ENCODE peak calls at places on chromosome 1, in six cellular contexts. A is tibial artery, S is aorta, W is left cardiac atrium, Z is fibroblast of the conjunctiva, J is fibroblast of pulmonary artery. U is an unnamed sample.

GRCh38 chr1:37946703-37947360 is at the start of gene INPP5B:
- DNase-seq in A (peak), W (peak), J (peak), S (peak), Z (peak), U (peak)

GRCh38 chr1:200367841-200368534 is 41.8 kb downstream of the ZNF281 start:
- DNase-seq in J (peak), W (no peak), A (no peak), Z (no peak), S (no peak), U (no peak)

GRCh38 chr1:22658385-22659163 is 5.5 kb downstream of the C1QB start:
- DNase-seq in W (no peak), J (no peak), Z (no peak), A (no peak), S (no peak), U (no peak)

GRCh38 chr1:6867688-6868370 is 82.6 kb downstream of the CAMTA1 start:
- DNase-seq in W (no peak), J (no peak), A (no peak), S (no peak), Z (no peak), U (no peak)

GRCh38 chr1:33143698-33144097 is 38.1 kb downstream of the TRIM62 start:
- DNase-seq in S (no peak), A (no peak), J (peak), Z (no peak), W (no peak), U (no peak)

GRCh38 chr1:208243851-208244583 is at the start of gene PLXNA2:
- DNase-seq in J (peak), S (peak), A (peak), Z (peak), W (peak), U (peak)

GRCh38 chr1:54471588-54471987 is 65.4 kb upstream of the SSBP3 start:
- DNase-seq in A (no peak), Z (no peak), J (no peak), S (no peak), W (no peak), U (no peak)

GRCh38 chr1:212557739-212558664 is 50.6 kb upstream of the ATF3 start:
- DNase-seq in W (peak), Z (no peak), S (peak), A (peak), J (peak), U (no peak)

GRCh38 chr1:2383576-2383975 is 7.8 kb downstream of the MORN1 start:
- DNase-seq in S (peak), A (no peak), J (no peak), Z (no peak), W (peak), U (peak)

GRCh38 chr1:58763214-58763613 is 20.6 kb downstream of the JUN start:
- DNase-seq in Z (no peak), W (no peak), S (no peak), A (no peak), J (peak), U (no peak)

GRCh38 chr1:20500716-20501115 is 7.2 kb downstream of the MUL1 start:
- DNase-seq in Z (no peak), A (peak), W (no peak), J (no peak), S (no peak), U (no peak)

GRCh38 chr1:97920832-97921571 is at the start of gene DPYD:
- DNase-seq in J (peak), S (peak), Z (peak), A (peak), W (peak), U (peak)

GRCh38 chr1:21244986-21245687 is 45.1 kb downstream of the ECE1 start:
- DNase-seq in J (no peak), S (no peak), W (no peak), A (no peak), Z (no peak), U (no peak)

GRCh38 chr1:216903389-216903754 is 180.1 kb upstream of the ESRRG start:
- DNase-seq in W (no peak), Z (no peak), J (peak), S (no peak), A (no peak), U (no peak)

GRCh38 chr1:84936116-84936810 is 43.3 kb upstream of the LPAR3 start:
- DNase-seq in W (no peak), A (no peak), J (peak), Z (peak), S (no peak), U (no peak)

GRCh38 chr1:5580926-5581325 is 411.3 kb downstream of the NPHP4 start:
- DNase-seq in Z (no peak), W (no peak), S (no peak), A (no peak), J (no peak), U (no peak)

GRCh38 chr1:154837679-154838171 is 32.4 kb downstream of the KCNN3 start:
- DNase-seq in A (no peak), J (peak), Z (no peak), S (no peak), W (peak), U (peak)

GRCh38 chr1:32801096-32801713 is 16.0 kb downstream of the YARS1 start:
- DNase-seq in J (no peak), A (no peak), W (no peak), S (no peak), Z (no peak), U (no peak)

GRCh38 chr1:246459213-246459612 is 47.9 kb downstream of the SMYD3 start:
- DNase-seq in J (no peak), W (no peak), S (no peak), A (no peak), Z (no peak), U (no peak)

GRCh38 chr1:9717193-9718005 is 65.9 kb downstream of the PIK3CD start:
- DNase-seq in J (no peak), Z (no peak), S (no peak), W (peak), A (no peak), U (no peak)

GRCh38 chr1:28592314-28593071 is 428 bp downstream of the RAB42 start:
- DNase-seq in J (no peak), A (no peak), W (no peak), Z (no peak), S (peak), U (peak)

GRCh38 chr1:181101581-181102226 is 13.2 kb downstream of the IER5 start:
- DNase-seq in A (peak), S (no peak), Z (no peak), J (peak), W (no peak), U (no peak)

GRCh38 chr1:62625415-62625814 is 28.1 kb downstream of the ANGPTL3 start:
- DNase-seq in A (no peak), Z (no peak), S (no peak), J (no peak), W (no peak), U (no peak)

GRCh38 chr1:218803351-218803997 is 370.2 kb upstream of the LYPLAL1 start:
- DNase-seq in S (no peak), Z (no peak), W (no peak), A (no peak), J (no peak), U (no peak)

GRCh38 chr1:17438176-17438976 is 1.1 kb downstream of the RCC2 start:
- DNase-seq in J (peak), W (peak), A (peak), Z (no peak), S (peak), U (peak)

GRCh38 chr1:42768172-42768571 is 1.1 kb downstream of the C1orf50 start:
- DNase-seq in W (no peak), A (no peak), Z (no peak), S (no peak), J (no peak), U (no peak)

GRCh38 chr1:38111589-38111988 is 65.0 kb upstream of the POU3F1 start:
- DNase-seq in S (no peak), A (no peak), Z (no peak), W (no peak), J (no peak), U (no peak)

GRCh38 chr1:27137022-27137542 is 17.8 kb downstream of the SLC9A1 start:
- DNase-seq in A (no peak), Z (no peak), S (no peak), J (no peak), W (peak), U (no peak)

GRCh38 chr1:164659621-164660414 is 100.8 kb downstream of the PBX1 start:
- DNase-seq in Z (no peak), J (no peak), W (no peak), A (no peak), S (no peak), U (no peak)

GRCh38 chr1:166910396-166910994 is 34.4 kb upstream of the TADA1 start:
- DNase-seq in S (no peak), A (no peak), J (peak), W (peak), Z (peak), U (peak)

GRCh38 chr1:19484793-19485361 is 462 bp downstream of the CAPZB start:
- DNase-seq in S (peak), W (no peak), J (no peak), A (no peak), Z (no peak), U (no peak)

GRCh38 chr1:58904299-58905125 is 120.7 kb upstream of the JUN start:
- DNase-seq in A (no peak), J (no peak), Z (no peak), S (no peak), W (no peak), U (no peak)

GRCh38 chr1:41633764-41634163 is 149.3 kb upstream of the EDN2 start:
- DNase-seq in A (no peak), S (no peak), Z (no peak), W (no peak), J (no peak), U (no peak)

GRCh38 chr1:24735619-24736375 is 9.4 kb upstream of the CLIC4 start:
- DNase-seq in S (peak), J (peak), Z (no peak), A (no peak), W (peak), U (peak)

GRCh38 chr1:177334276-177334675 is 163.5 kb downstream of the BRINP2 start:
- DNase-seq in W (no peak), A (no peak), S (no peak), Z (no peak), J (no peak), U (no peak)

GRCh38 chr1:24415910-24416665 is 486 bp downstream of the NIPAL3 start:
- DNase-seq in A (no peak), J (peak), W (no peak), S (no peak), Z (no peak), U (no peak)

GRCh38 chr1:14242145-14242544 is 356.3 kb upstream of the KAZN start:
- DNase-seq in J (no peak), W (no peak), S (no peak), A (no peak), Z (no peak), U (peak)

GRCh38 chr1:94876362-94876761 is 50.5 kb downstream of the CNN3 start:
- DNase-seq in W (no peak), Z (no peak), J (peak), A (no peak), S (no peak), U (no peak)

GRCh38 chr1:225816643-225817538 is 7.0 kb downstream of the EPHX1 start:
- DNase-seq in S (no peak), W (peak), J (peak), A (peak), Z (no peak), U (peak)

U was measured in uterus.